ENCODE peak calls at places on chromosome 16, in ten cellular contexts. One of them, this sample, is unnamed.

GRCh38 chr16:31216552-31217530 is at the start of gene PYDC1:
- DNase-seq in frontal cortex: no peak
- DNase-seq in head of caudate nucleus: no peak
- DNase-seq in mesenteric fat pad: no peak
- DNase-seq in AG04449: no peak
- DNase-seq in NCI-H460: no peak
- DNase-seq in NCI-H2081: no peak
- DNase-seq in GM04504: no peak
- DNase-seq in IMR-90: no peak
- DNase-seq in endothelial cell: no peak
- DNase-seq in this sample: no peak

GRCh38 chr16:70695351-70696070 is 9.7 kb upstream of the MTSS2 start:
- DNase-seq in frontal cortex: no peak
- DNase-seq in head of caudate nucleus: no peak
- DNase-seq in mesenteric fat pad: no peak
- DNase-seq in AG04449: no peak
- DNase-seq in NCI-H460: no peak
- DNase-seq in NCI-H2081: peak
- DNase-seq in GM04504: no peak
- DNase-seq in IMR-90: no peak
- DNase-seq in endothelial cell: peak
- DNase-seq in this sample: no peak

GRCh38 chr16:66416981-66417700 is 10.0 kb upstream of the BEAN1 start:
- DNase-seq in frontal cortex: no peak
- DNase-seq in head of caudate nucleus: no peak
- DNase-seq in mesenteric fat pad: no peak
- DNase-seq in AG04449: no peak
- DNase-seq in NCI-H460: no peak
- DNase-seq in NCI-H2081: no peak
- DNase-seq in GM04504: peak
- DNase-seq in IMR-90: peak
- DNase-seq in endothelial cell: no peak
- DNase-seq in this sample: peak

GRCh38 chr16:11234884-11235702 is 20.9 kb downstream of the SOCS1 start:
- DNase-seq in frontal cortex: no peak
- DNase-seq in head of caudate nucleus: no peak
- DNase-seq in mesenteric fat pad: no peak
- DNase-seq in AG04449: no peak
- DNase-seq in NCI-H460: no peak
- DNase-seq in NCI-H2081: no peak
- DNase-seq in GM04504: no peak
- DNase-seq in IMR-90: peak
- DNase-seq in endothelial cell: no peak
- DNase-seq in this sample: no peak

GRCh38 chr16:65938083-65938482 is 428.4 kb upstream of the CDH5 start:
- DNase-seq in frontal cortex: no peak
- DNase-seq in head of caudate nucleus: no peak
- DNase-seq in mesenteric fat pad: no peak
- DNase-seq in AG04449: no peak
- DNase-seq in NCI-H460: no peak
- DNase-seq in NCI-H2081: no peak
- DNase-seq in GM04504: no peak
- DNase-seq in IMR-90: no peak
- DNase-seq in endothelial cell: no peak
- DNase-seq in this sample: no peak

GRCh38 chr16:77043076-77043475 is 147.9 kb upstream of the MON1B start:
- DNase-seq in frontal cortex: no peak
- DNase-seq in head of caudate nucleus: no peak
- DNase-seq in mesenteric fat pad: no peak
- DNase-seq in AG04449: no peak
- DNase-seq in NCI-H460: peak
- DNase-seq in NCI-H2081: peak
- DNase-seq in GM04504: peak
- DNase-seq in IMR-90: no peak
- DNase-seq in endothelial cell: no peak
- DNase-seq in this sample: no peak

GRCh38 chr16:12780467-12780866 is 23.2 kb downstream of the CPPED1 start:
- DNase-seq in frontal cortex: no peak
- DNase-seq in head of caudate nucleus: no peak
- DNase-seq in mesenteric fat pad: peak
- DNase-seq in AG04449: no peak
- DNase-seq in NCI-H460: no peak
- DNase-seq in NCI-H2081: no peak
- DNase-seq in GM04504: no peak
- DNase-seq in IMR-90: no peak
- DNase-seq in endothelial cell: no peak
- DNase-seq in this sample: no peak

GRCh38 chr16:30185141-30185682 is 1.8 kb downstream of the CORO1A start:
- DNase-seq in frontal cortex: no peak
- DNase-seq in head of caudate nucleus: no peak
- DNase-seq in mesenteric fat pad: no peak
- DNase-seq in AG04449: no peak
- DNase-seq in NCI-H460: no peak
- DNase-seq in NCI-H2081: no peak
- DNase-seq in GM04504: no peak
- DNase-seq in IMR-90: no peak
- DNase-seq in endothelial cell: no peak
- DNase-seq in this sample: no peak

GRCh38 chr16:88602091-88602490 is 31.9 kb downstream of the ZC3H18 start:
- DNase-seq in frontal cortex: no peak
- DNase-seq in head of caudate nucleus: no peak
- DNase-seq in mesenteric fat pad: no peak
- DNase-seq in AG04449: no peak
- DNase-seq in NCI-H460: no peak
- DNase-seq in NCI-H2081: no peak
- DNase-seq in GM04504: no peak
- DNase-seq in IMR-90: no peak
- DNase-seq in endothelial cell: no peak
- DNase-seq in this sample: no peak

GRCh38 chr16:71344315-71344905 is 14.1 kb upstream of the CALB2 start:
- DNase-seq in frontal cortex: no peak
- DNase-seq in head of caudate nucleus: no peak
- DNase-seq in mesenteric fat pad: no peak
- DNase-seq in AG04449: no peak
- DNase-seq in NCI-H460: no peak
- DNase-seq in NCI-H2081: no peak
- DNase-seq in GM04504: no peak
- DNase-seq in IMR-90: no peak
- DNase-seq in endothelial cell: no peak
- DNase-seq in this sample: no peak

GRCh38 chr16:75433732-75434413 is 570 bp upstream of the CFDP1 start:
- DNase-seq in frontal cortex: peak
- DNase-seq in head of caudate nucleus: peak
- DNase-seq in mesenteric fat pad: no peak
- DNase-seq in AG04449: peak
- DNase-seq in NCI-H460: peak
- DNase-seq in NCI-H2081: peak
- DNase-seq in GM04504: peak
- DNase-seq in IMR-90: peak
- DNase-seq in endothelial cell: peak
- DNase-seq in this sample: no peak

GRCh38 chr16:17784073-17784472 is 313.3 kb upstream of the XYLT1 start:
- DNase-seq in frontal cortex: no peak
- DNase-seq in head of caudate nucleus: no peak
- DNase-seq in mesenteric fat pad: no peak
- DNase-seq in AG04449: no peak
- DNase-seq in NCI-H460: peak
- DNase-seq in NCI-H2081: no peak
- DNase-seq in GM04504: no peak
- DNase-seq in IMR-90: peak
- DNase-seq in endothelial cell: peak
- DNase-seq in this sample: peak

GRCh38 chr16:4936181-4936990 is 562 bp downstream of the PPL start:
- DNase-seq in frontal cortex: no peak
- DNase-seq in head of caudate nucleus: no peak
- DNase-seq in mesenteric fat pad: no peak
- DNase-seq in AG04449: no peak
- DNase-seq in NCI-H460: no peak
- DNase-seq in NCI-H2081: peak
- DNase-seq in GM04504: no peak
- DNase-seq in IMR-90: no peak
- DNase-seq in endothelial cell: no peak
- DNase-seq in this sample: peak

GRCh38 chr16:68384293-68385255 is 63.7 kb downstream of the SMPD3 start:
- DNase-seq in frontal cortex: no peak
- DNase-seq in head of caudate nucleus: no peak
- DNase-seq in mesenteric fat pad: no peak
- DNase-seq in AG04449: no peak
- DNase-seq in NCI-H460: no peak
- DNase-seq in NCI-H2081: peak
- DNase-seq in GM04504: no peak
- DNase-seq in IMR-90: no peak
- DNase-seq in endothelial cell: no peak
- DNase-seq in this sample: no peak

GRCh38 chr16:58219432-58219831 is 21.5 kb upstream of the CSNK2A2 start:
- DNase-seq in frontal cortex: no peak
- DNase-seq in head of caudate nucleus: no peak
- DNase-seq in mesenteric fat pad: no peak
- DNase-seq in AG04449: no peak
- DNase-seq in NCI-H460: no peak
- DNase-seq in NCI-H2081: no peak
- DNase-seq in GM04504: no peak
- DNase-seq in IMR-90: no peak
- DNase-seq in endothelial cell: no peak
- DNase-seq in this sample: no peak

GRCh38 chr16:19330801-19331484 is 45.4 kb downstream of the CLEC19A start:
- DNase-seq in frontal cortex: no peak
- DNase-seq in head of caudate nucleus: peak
- DNase-seq in mesenteric fat pad: no peak
- DNase-seq in AG04449: no peak
- DNase-seq in NCI-H460: no peak
- DNase-seq in NCI-H2081: peak
- DNase-seq in GM04504: no peak
- DNase-seq in IMR-90: peak
- DNase-seq in endothelial cell: no peak
- DNase-seq in this sample: no peak